ENCODE peak calls at places on chromosome 9, in seven cellular contexts. U is activated T-cell treated with anti-CD3 and anti-CD28 coated beads, Interleukin-2, amount 50 U/mL, for 4 hours; G is ELR; S is AG08396; N is myocyte; R is H7; E is stimulated activated effector memory CD8-positive, alpha-beta T cell treated with anti-CD3 and anti-CD28 coated beads, Interleukin-12 subunit alpha, Interleukin-12 subunit beta, amount 100 ng/mL, for 72 hours. C is an unnamed sample.

GRCh38 chr9:110133608-110134214 is 74.2 kb downstream of the C9orf152 start:
- DNase-seq in U (no peak), G (peak), S (no peak), N (no peak), R (no peak), E (no peak), C (no peak)

GRCh38 chr9:35813434-35814105 is 1.3 kb downstream of the HINT2 start:
- DNase-seq in U (no peak), G (peak), S (no peak), N (peak), R (peak), E (no peak), C (peak)

GRCh38 chr9:17871213-17871890 is 292.5 kb downstream of the SH3GL2 start:
- DNase-seq in U (no peak), G (no peak), S (no peak), N (no peak), R (no peak), E (no peak), C (no peak)

GRCh38 chr9:134870746-134871667 is 9.6 kb upstream of the FCN2 start:
- DNase-seq in U (no peak), G (no peak), S (peak), N (peak), R (peak), E (no peak), C (no peak)

GRCh38 chr9:91840469-91840868 is 109.6 kb downstream of the ROR2 start:
- DNase-seq in U (no peak), G (no peak), S (no peak), N (no peak), R (peak), E (no peak), C (no peak)

GRCh38 chr9:27483576-27483975 is 40.5 kb upstream of the IFNK start:
- DNase-seq in U (no peak), G (no peak), S (no peak), N (no peak), R (no peak), E (no peak), C (no peak)

GRCh38 chr9:124812401-124813016 is 35.6 kb downstream of the OLFML2A start:
- DNase-seq in U (no peak), G (peak), S (peak), N (peak), R (peak), E (no peak), C (peak)

GRCh38 chr9:74940600-74940999 is 12.1 kb downstream of the C9orf40 start:
- DNase-seq in U (no peak), G (no peak), S (peak), N (no peak), R (no peak), E (no peak), C (no peak)

GRCh38 chr9:34547960-34548603 is 25.3 kb upstream of the ENHO start:
- DNase-seq in U (no peak), G (peak), S (peak), N (peak), R (peak), E (peak), C (peak)

GRCh38 chr9:137031904-137032639 is at the start of gene FUT7:
- DNase-seq in U (no peak), G (no peak), S (no peak), N (no peak), R (no peak), E (no peak), C (no peak)

GRCh38 chr9:88873635-88874034 is 117.6 kb upstream of the S1PR3 start:
- DNase-seq in U (no peak), G (no peak), S (no peak), N (no peak), R (no peak), E (no peak), C (no peak)

GRCh38 chr9:25716220-25716872 is 38.1 kb upstream of the TUSC1 start:
- DNase-seq in U (no peak), G (peak), S (peak), N (no peak), R (peak), E (no peak), C (peak)

GRCh38 chr9:129317179-129318011 is 139.3 kb upstream of the IER5L start:
- DNase-seq in U (no peak), G (peak), S (no peak), N (peak), R (peak), E (no peak), C (no peak)

GRCh38 chr9:37353791-37354190 is 68.7 kb upstream of the GRHPR start:
- DNase-seq in U (no peak), G (no peak), S (no peak), N (no peak), R (no peak), E (no peak), C (no peak)

GRCh38 chr9:88196456-88196855 is 58.2 kb upstream of the SPATA31C2 start:
- DNase-seq in U (no peak), G (no peak), S (no peak), N (no peak), R (no peak), E (no peak), C (no peak)